ENCODE peak calls at places on chromosomes 1 and 21, in nine cellular contexts. C is SK-N-SH, G is GM23338, U is HL-60, Q is HCT116, J is A549, B is GM12878, Y is K562, X is HepG2. D is an unnamed sample.

GRCh38 chr1:14334336-14335176 is 263.9 kb upstream of the KAZN start:
- DNase-seq in J (no peak), X (no peak), U (no peak), Q (no peak), B (no peak), Y (peak; percentile 39), G (no peak), C (no peak), D (no peak)

GRCh38 chr1:184188091-184188490 is 136.6 kb downstream of the TSEN15 start:
- DNase-seq in Q (no peak), C (no peak), B (no peak), G (no peak), Y (no peak), U (no peak), J (no peak), X (no peak), D (no peak)

GRCh38 chr1:67626495-67627235 is 58.3 kb upstream of the GADD45A start:
- DNase-seq in X (no peak), J (peak; percentile 10), C (no peak), B (no peak), Y (no peak), G (no peak), Q (peak; percentile 7), U (no peak), D (no peak)

GRCh38 chr1:168686666-168687065 is 42.3 kb downstream of the DPT start:
- DNase-seq in Y (no peak), J (no peak), G (no peak), Q (no peak), X (peak; percentile 65), C (no peak), B (no peak), U (no peak), D (no peak)

GRCh38 chr21:34367320-34367935 is 3.6 kb downstream of the KCNE2 start:
- DNase-seq in Y (peak; percentile 62), Q (peak; percentile 54), J (peak; percentile 74), C (peak; percentile 45), B (no peak), G (peak; percentile 90), X (peak; percentile 56), U (no peak), D (peak; percentile 35)

GRCh38 chr1:37732111-37732780 is 32.7 kb downstream of the EPHA10 start:
- DNase-seq in G (no peak), Q (no peak), B (no peak), Y (no peak), J (no peak), U (no peak), C (no peak), X (peak; percentile 81), D (no peak)

GRCh38 chr21:43869486-43870325 is 4.7 kb downstream of the AGPAT3 start:
- DNase-seq in J (no peak), B (no peak), Q (no peak), U (no peak), G (no peak), X (no peak), Y (no peak), C (no peak), D (no peak)

GRCh38 chr1:168635129-168635528 is 58.7 kb downstream of the XCL1 start:
- DNase-seq in G (no peak), J (no peak), U (no peak), Q (no peak), Y (no peak), C (no peak), B (no peak), X (no peak), D (no peak)

GRCh38 chr1:182671779-182672486 is 12.5 kb downstream of the RGS8 start:
- DNase-seq in Q (no peak), J (no peak), G (no peak), Y (no peak), C (peak; percentile 64), U (no peak), B (no peak), X (no peak), D (no peak)

GRCh38 chr1:245310605-245311531 is 156.1 kb downstream of the KIF26B start:
- DNase-seq in C (peak; percentile 61), U (peak; percentile 42), Q (no peak), Y (no peak), J (no peak), B (peak; percentile 12), G (peak; percentile 28), X (no peak), D (no peak)

GRCh38 chr1:161439280-161440232 is 65.7 kb upstream of the FCGR2A start:
- DNase-seq in G (peak; percentile 43), Q (no peak), Y (peak; percentile 42), X (no peak), C (peak; percentile 52), U (peak; percentile 18), J (peak; percentile 54), B (no peak), D (no peak)

GRCh38 chr21:43340491-43341348 is 86.2 kb downstream of the SIK1 start:
- DNase-seq in C (no peak), X (no peak), J (peak; percentile 98), Q (peak; percentile 51), U (no peak), G (no peak), B (no peak), Y (no peak), D (no peak)

GRCh38 chr1:27588256-27589232 is 15.4 kb downstream of the AHDC1 start:
- DNase-seq in Y (no peak), U (no peak), X (no peak), C (peak; percentile 58), B (no peak), J (no peak), G (no peak), Q (no peak), D (no peak)

GRCh38 chr1:234260578-234260977 is 112.7 kb upstream of the COA6 start:
- DNase-seq in J (no peak), Q (no peak), B (no peak), C (no peak), U (peak; percentile 14), X (no peak), Y (no peak), G (no peak), D (peak; percentile 25)

GRCh38 chr1:115879977-115880376 is 39.1 kb upstream of the NHLH2 start:
- DNase-seq in B (no peak), X (no peak), G (peak; percentile 54), Q (no peak), Y (peak; percentile 17), C (no peak), J (no peak), U (no peak), D (no peak)

DNA sequence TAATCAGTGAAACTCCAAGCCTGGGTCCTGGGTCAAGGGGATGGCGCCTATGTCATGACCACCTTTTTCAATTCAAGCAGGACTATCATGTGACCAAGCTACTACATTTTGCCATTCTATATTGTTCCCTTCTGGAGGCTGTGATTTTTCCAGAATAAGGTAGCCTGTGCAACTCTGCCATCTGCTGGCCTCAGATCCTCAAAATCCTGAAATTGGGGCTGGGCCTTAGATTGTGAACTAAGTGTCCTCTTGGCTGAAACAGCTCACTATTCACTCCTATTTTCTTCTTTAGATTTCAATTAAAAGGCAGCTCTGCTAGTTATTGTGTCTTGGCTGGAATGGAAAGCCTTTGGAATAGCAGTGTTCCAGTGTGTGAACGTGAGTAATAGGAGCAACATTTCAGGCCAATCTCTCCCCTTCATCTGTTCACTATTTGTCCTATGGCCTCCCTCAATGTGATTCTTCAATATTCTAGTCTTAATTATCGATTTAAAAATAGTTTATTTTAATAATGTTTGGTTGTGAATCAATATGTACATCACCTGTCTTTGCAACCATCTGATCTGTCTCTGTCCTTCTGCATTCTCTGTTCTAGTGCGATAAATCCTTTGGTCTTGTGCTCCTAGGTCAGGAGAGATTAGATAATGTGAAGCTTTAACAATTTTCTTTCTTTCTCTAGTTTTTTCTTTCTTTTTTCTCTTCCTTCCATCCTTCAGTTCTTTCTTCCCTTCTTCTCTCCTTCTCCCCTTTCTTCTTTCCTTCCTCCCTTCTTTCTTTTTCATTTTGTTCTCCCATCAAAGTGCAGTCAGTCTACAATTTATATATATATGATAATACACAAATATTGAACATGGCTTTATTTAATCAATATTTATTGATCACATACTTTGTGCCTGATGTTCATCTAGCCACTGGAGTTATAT is 69.8 kb downstream of the CR1 start:
- DNase-seq in Y (no peak), B (no peak), U (no peak), Q (peak; percentile 34), X (no peak), G (peak; percentile 57), J (peak; percentile 27), C (no peak), D (no peak)
- TF ChIP-seq CTCF in Y (peak; percentile 62), B (peak; percentile 2), U (peak; percentile 10), Q (peak; percentile 45), X (peak; percentile 35), G (peak; percentile 72), J (peak; percentile 41), C (peak; percentile 47), D (peak; percentile 75)

DNA sequence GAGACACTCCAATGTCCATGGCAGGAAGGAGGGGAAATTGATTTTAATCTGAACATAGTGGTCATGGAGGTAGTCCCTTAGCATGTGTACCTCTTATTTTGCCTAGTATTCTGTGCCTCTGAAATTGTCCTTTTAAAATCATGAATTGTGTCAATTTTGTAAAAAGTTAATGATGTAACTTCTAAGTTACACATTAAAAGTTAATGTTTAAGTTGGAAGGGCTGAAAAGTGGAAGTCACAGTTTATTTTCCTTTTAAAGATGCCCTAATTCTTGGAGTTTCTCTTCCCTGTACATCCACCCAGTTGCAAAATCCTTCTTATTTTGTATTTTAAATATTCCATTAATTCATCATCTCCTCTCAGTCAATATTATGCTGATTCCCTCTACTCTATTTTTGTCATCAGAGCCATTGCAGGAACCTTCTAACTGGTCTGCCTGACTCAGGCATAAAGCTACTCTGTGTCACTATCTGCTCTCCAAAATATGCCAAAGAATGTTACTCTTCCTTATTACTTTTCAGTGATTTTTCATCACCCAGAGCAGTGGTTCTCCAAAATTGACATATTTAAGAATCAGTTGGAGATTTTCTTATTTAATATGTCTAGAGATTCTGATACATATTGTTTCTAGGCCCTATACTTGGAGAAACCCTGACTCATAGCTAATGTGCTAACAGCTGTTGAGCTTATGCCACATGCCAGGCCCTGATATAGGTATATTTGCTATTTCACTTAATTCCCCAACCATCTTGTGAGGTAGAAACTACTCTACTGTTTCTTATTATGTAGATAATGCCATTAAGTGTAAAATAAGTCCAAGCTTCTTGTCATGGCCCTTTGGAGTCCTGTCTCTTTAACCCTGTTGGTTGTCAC is 5.1 kb downstream of the HOOK1 start:
- DNase-seq in J (no peak), B (no peak), Y (no peak), C (no peak), U (no peak), G (no peak), Q (no peak), X (no peak), D (no peak)
- TF ChIP-seq REST in J (no peak), B (no peak), Y (no peak), C (no peak), U (no peak), G (no peak), Q (no peak), X (no peak), D (no peak)

DNA sequence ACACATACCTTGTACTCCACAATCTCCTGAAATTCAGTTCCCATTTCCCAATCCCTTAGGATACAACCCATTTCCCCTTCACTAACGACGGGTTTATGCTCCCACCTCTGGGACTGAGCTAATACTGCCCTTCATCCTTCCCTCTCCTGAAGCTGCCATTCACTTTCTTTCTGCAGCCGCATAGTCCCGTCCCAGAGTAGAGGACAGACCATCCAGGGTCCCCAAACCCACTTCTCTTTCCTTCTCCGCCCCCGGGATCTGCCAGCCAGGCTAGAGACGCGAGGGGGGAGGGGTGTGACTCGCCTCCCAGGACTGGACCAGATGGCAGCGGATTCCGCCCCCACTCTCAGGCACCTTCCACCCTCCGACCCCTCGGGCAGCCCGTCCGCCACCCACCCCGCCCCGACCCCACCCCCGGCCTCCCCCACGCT is 679 bp downstream of the ABL2 start:
- DNase-seq in J (peak; percentile 22), C (peak; percentile 83), U (peak; percentile 17), X (peak; percentile 25), G (peak; percentile 78), B (no peak), Y (peak; percentile 65), Q (no peak), D (no peak)
- H3K27ac ChIP-seq in J (peak overlapping the region; percentile 91), C (peak overlapping the region; percentile 76), U (no peak overlapping the region), X (peak overlapping the region; percentile 87), G (no peak overlapping the region), B (peak overlapping the region; percentile 32), Y (no peak overlapping the region), Q (peak overlapping the region; percentile 8), D (peak overlapping the region; percentile 70)

GRCh38 chr1:199551967-199552565 is 475.4 kb upstream of the NR5A2 start:
- DNase-seq in Q (peak; percentile 40), U (peak; percentile 1), J (peak; percentile 65), G (peak; percentile 79), C (peak; percentile 47), Y (peak; percentile 14), X (peak; percentile 44), B (no peak), D (peak; percentile 56)
- TF ChIP-seq CTCF in Q (peak; percentile 75), U (peak; percentile 22), J (peak; percentile 87), G (peak; percentile 95), C (peak; percentile 96), Y (peak; percentile 31), X (peak; percentile 60), B (peak; percentile 64), D (peak; percentile 81)